ENCODE peak calls at places on chromosomes 2 and 18, in six cellular contexts. One of them, this sample, is unnamed.

GRCh38 chr2:54149623-54150501 is 34.4 kb downstream of the ACYP2 start:
- DNase-seq in upper lobe of right lung: no peak
- DNase-seq in psoas muscle: no peak
- DNase-seq in stomach: no peak
- DNase-seq in posterior cingulate gyrus: no peak
- DNase-seq in GM23248: peak
- DNase-seq in this sample: no peak

GRCh38 chr2:236600892-236601291 is 31.3 kb downstream of the ACKR3 start:
- DNase-seq in upper lobe of right lung: no peak
- DNase-seq in psoas muscle: no peak
- DNase-seq in stomach: no peak
- DNase-seq in posterior cingulate gyrus: no peak
- DNase-seq in GM23248: no peak
- DNase-seq in this sample: no peak

GRCh38 chr2:11752906-11753305 is 6.5 kb downstream of the LPIN1 start:
- DNase-seq in upper lobe of right lung: no peak
- DNase-seq in psoas muscle: no peak
- DNase-seq in stomach: no peak
- DNase-seq in posterior cingulate gyrus: no peak
- DNase-seq in GM23248: no peak
- DNase-seq in this sample: no peak

GRCh38 chr2:237724811-237725478 is 73.6 kb upstream of the RBM44 start:
- DNase-seq in upper lobe of right lung: no peak
- DNase-seq in psoas muscle: no peak
- DNase-seq in stomach: peak
- DNase-seq in posterior cingulate gyrus: no peak
- DNase-seq in GM23248: no peak
- DNase-seq in this sample: no peak

GRCh38 chr2:157874997-157875719 is 972 bp downstream of the ACVR1 start:
- DNase-seq in upper lobe of right lung: peak
- DNase-seq in psoas muscle: peak
- DNase-seq in stomach: no peak
- DNase-seq in posterior cingulate gyrus: no peak
- DNase-seq in GM23248: peak
- DNase-seq in this sample: no peak

GRCh38 chr18:433960-434359 is 66.5 kb downstream of the COLEC12 start:
- DNase-seq in upper lobe of right lung: no peak
- DNase-seq in psoas muscle: no peak
- DNase-seq in stomach: no peak
- DNase-seq in posterior cingulate gyrus: no peak
- DNase-seq in GM23248: peak
- DNase-seq in this sample: no peak

GRCh38 chr18:44465337-44465736 is 215.4 kb upstream of the SETBP1 start:
- DNase-seq in upper lobe of right lung: no peak
- DNase-seq in psoas muscle: no peak
- DNase-seq in stomach: no peak
- DNase-seq in posterior cingulate gyrus: no peak
- DNase-seq in GM23248: no peak
- DNase-seq in this sample: no peak

GRCh38 chr2:227890495-227891079 is 19.2 kb downstream of the DAW1 start:
- DNase-seq in upper lobe of right lung: no peak
- DNase-seq in psoas muscle: no peak
- DNase-seq in stomach: no peak
- DNase-seq in posterior cingulate gyrus: no peak
- DNase-seq in GM23248: peak
- DNase-seq in this sample: no peak

GRCh38 chr2:159711562-159712193 is 628 bp upstream of the MARCHF7 start:
- DNase-seq in upper lobe of right lung: no peak
- DNase-seq in psoas muscle: no peak
- DNase-seq in stomach: no peak
- DNase-seq in posterior cingulate gyrus: no peak
- DNase-seq in GM23248: no peak
- DNase-seq in this sample: no peak

GRCh38 chr2:919672-920071 is 31.0 kb upstream of the SNTG2 start:
- DNase-seq in upper lobe of right lung: no peak
- DNase-seq in psoas muscle: no peak
- DNase-seq in stomach: no peak
- DNase-seq in posterior cingulate gyrus: no peak
- DNase-seq in GM23248: no peak
- DNase-seq in this sample: no peak

GRCh38 chr2:16885027-16885426 is 219.4 kb upstream of the CYRIA start:
- DNase-seq in upper lobe of right lung: no peak
- DNase-seq in psoas muscle: no peak
- DNase-seq in stomach: no peak
- DNase-seq in posterior cingulate gyrus: no peak
- DNase-seq in GM23248: no peak
- DNase-seq in this sample: no peak

GRCh38 chr2:219045937-219046550 is 4.7 kb upstream of the CFAP65 start:
- DNase-seq in upper lobe of right lung: no peak
- DNase-seq in psoas muscle: no peak
- DNase-seq in stomach: no peak
- DNase-seq in posterior cingulate gyrus: no peak
- DNase-seq in GM23248: peak
- DNase-seq in this sample: no peak

GRCh38 chr18:35099911-35100310 is 58.7 kb downstream of the MAPRE2 start:
- DNase-seq in upper lobe of right lung: no peak
- DNase-seq in psoas muscle: no peak
- DNase-seq in stomach: no peak
- DNase-seq in posterior cingulate gyrus: no peak
- DNase-seq in GM23248: peak
- DNase-seq in this sample: no peak

GRCh38 chr2:182020319-182021055 is 34.8 kb downstream of the PPP1R1C start:
- DNase-seq in upper lobe of right lung: no peak
- DNase-seq in psoas muscle: no peak
- DNase-seq in stomach: no peak
- DNase-seq in posterior cingulate gyrus: no peak
- DNase-seq in GM23248: peak
- DNase-seq in this sample: no peak

GRCh38 chr18:2982452-2983172 is 30.3 kb downstream of the LPIN2 start:
- DNase-seq in upper lobe of right lung: no peak
- DNase-seq in psoas muscle: no peak
- DNase-seq in stomach: no peak
- DNase-seq in posterior cingulate gyrus: no peak
- DNase-seq in GM23248: peak
- DNase-seq in this sample: no peak

GRCh38 chr2:218883491-218884490 is 3.1 kb downstream of the WNT10A start:
- DNase-seq in upper lobe of right lung: peak
- DNase-seq in psoas muscle: peak
- DNase-seq in stomach: no peak
- DNase-seq in posterior cingulate gyrus: no peak
- DNase-seq in GM23248: peak
- DNase-seq in this sample: peak

GRCh38 chr18:8994603-8995002 is 107.9 kb upstream of the NDUFV2 start:
- DNase-seq in upper lobe of right lung: no peak
- DNase-seq in psoas muscle: no peak
- DNase-seq in stomach: no peak
- DNase-seq in posterior cingulate gyrus: no peak
- DNase-seq in GM23248: peak
- DNase-seq in this sample: no peak

GRCh38 chr2:157480182-157480961 is 36.5 kb upstream of the CYTIP start:
- DNase-seq in upper lobe of right lung: peak
- DNase-seq in psoas muscle: peak
- DNase-seq in stomach: peak
- DNase-seq in posterior cingulate gyrus: peak
- DNase-seq in GM23248: peak
- DNase-seq in this sample: no peak

GRCh38 chr2:157488877-157489276 is 45.0 kb upstream of the CYTIP start:
- DNase-seq in upper lobe of right lung: no peak
- DNase-seq in psoas muscle: no peak
- DNase-seq in stomach: peak
- DNase-seq in posterior cingulate gyrus: no peak
- DNase-seq in GM23248: no peak
- DNase-seq in this sample: no peak

GRCh38 chr2:45759310-45759851 is 107.9 kb downstream of the PRKCE start:
- DNase-seq in upper lobe of right lung: no peak
- DNase-seq in psoas muscle: peak
- DNase-seq in stomach: no peak
- DNase-seq in posterior cingulate gyrus: no peak
- DNase-seq in GM23248: peak
- DNase-seq in this sample: no peak

GRCh38 chr2:37389984-37390765 is 45.7 kb downstream of the QPCT start:
- DNase-seq in upper lobe of right lung: no peak
- DNase-seq in psoas muscle: no peak
- DNase-seq in stomach: no peak
- DNase-seq in posterior cingulate gyrus: peak
- DNase-seq in GM23248: peak
- DNase-seq in this sample: no peak

GRCh38 chr2:224359569-224359968 is 42.3 kb downstream of the FAM124B start:
- DNase-seq in upper lobe of right lung: no peak
- DNase-seq in psoas muscle: no peak
- DNase-seq in stomach: no peak
- DNase-seq in posterior cingulate gyrus: no peak
- DNase-seq in GM23248: peak
- DNase-seq in this sample: no peak

GRCh38 chr18:55322176-55322735 is 265.7 kb downstream of the TCF4 start:
- DNase-seq in upper lobe of right lung: peak
- DNase-seq in psoas muscle: peak
- DNase-seq in stomach: peak
- DNase-seq in posterior cingulate gyrus: peak
- DNase-seq in GM23248: peak
- DNase-seq in this sample: no peak

GRCh38 chr2:166895243-166895642 is 7.0 kb downstream of the XIRP2 start:
- DNase-seq in upper lobe of right lung: no peak
- DNase-seq in psoas muscle: no peak
- DNase-seq in stomach: no peak
- DNase-seq in posterior cingulate gyrus: no peak
- DNase-seq in GM23248: no peak
- DNase-seq in this sample: no peak

GRCh38 chr2:205034034-205034433 is 488.8 kb downstream of the PARD3B start:
- DNase-seq in upper lobe of right lung: no peak
- DNase-seq in psoas muscle: no peak
- DNase-seq in stomach: no peak
- DNase-seq in posterior cingulate gyrus: no peak
- DNase-seq in GM23248: no peak
- DNase-seq in this sample: no peak

GRCh38 chr2:36966370-36967235 is at the start of gene STRN:
- DNase-seq in upper lobe of right lung: peak
- DNase-seq in psoas muscle: peak
- DNase-seq in stomach: peak
- DNase-seq in posterior cingulate gyrus: peak
- DNase-seq in GM23248: peak
- DNase-seq in this sample: peak

GRCh38 chr2:232655392-232655791 is 22.0 kb downstream of the EFHD1 start:
- DNase-seq in upper lobe of right lung: no peak
- DNase-seq in psoas muscle: peak
- DNase-seq in stomach: peak
- DNase-seq in posterior cingulate gyrus: no peak
- DNase-seq in GM23248: no peak
- DNase-seq in this sample: no peak

GRCh38 chr18:79713341-79713740 is 33.7 kb downstream of the CTDP1 start:
- DNase-seq in upper lobe of right lung: no peak
- DNase-seq in psoas muscle: no peak
- DNase-seq in stomach: no peak
- DNase-seq in posterior cingulate gyrus: no peak
- DNase-seq in GM23248: no peak
- DNase-seq in this sample: no peak

GRCh38 chr2:128422571-128422970 is 103.9 kb upstream of the HS6ST1 start:
- DNase-seq in upper lobe of right lung: peak
- DNase-seq in psoas muscle: no peak
- DNase-seq in stomach: no peak
- DNase-seq in posterior cingulate gyrus: no peak
- DNase-seq in GM23248: peak
- DNase-seq in this sample: peak

GRCh38 chr2:160721089-160722040 is 227.8 kb upstream of the RBMS1 start:
- DNase-seq in upper lobe of right lung: no peak
- DNase-seq in psoas muscle: no peak
- DNase-seq in stomach: no peak
- DNase-seq in posterior cingulate gyrus: no peak
- DNase-seq in GM23248: peak
- DNase-seq in this sample: no peak

GRCh38 chr2:230987137-230988020 is 8.5 kb upstream of the SPATA3 start:
- DNase-seq in upper lobe of right lung: peak
- DNase-seq in psoas muscle: peak
- DNase-seq in stomach: peak
- DNase-seq in posterior cingulate gyrus: peak
- DNase-seq in GM23248: peak
- DNase-seq in this sample: no peak

GRCh38 chr2:152335016-152335850 is at the start of gene FMNL2:
- DNase-seq in upper lobe of right lung: peak
- DNase-seq in psoas muscle: peak
- DNase-seq in stomach: peak
- DNase-seq in posterior cingulate gyrus: peak
- DNase-seq in GM23248: peak
- DNase-seq in this sample: peak